ENCODE peak calls at places on chromosomes 16 and 17, in eight cellular contexts. Y is hepatic stellate cell, R is T-helper 1 cell, Q is cardiac fibroblast, Z is breast epithelium, V is neural progenitor cell, L is endothelial cell of umbilical vein, D is KG1. I is an unnamed sample.

GRCh38 chr17:59668816-59669215 is 38.4 kb downstream of the PTRH2 start:
- DNase-seq in V (no peak), L (peak), Z (no peak), R (no peak), D (peak), Y (peak), Q (peak), I (no peak)

GRCh38 chr17:1516403-1517161 is at the start of gene INPP5K:
- DNase-seq in D (peak), V (peak), Y (peak), Q (peak), Z (peak), R (peak), L (peak), I (peak)

GRCh38 chr16:68526143-68526781 is 12.8 kb upstream of the ZFP90 start:
- DNase-seq in Z (no peak), Y (no peak), V (no peak), Q (no peak), L (no peak), D (no peak), R (no peak), I (no peak)

GRCh38 chr16:915546-915945 is 55.2 kb downstream of the LMF1 start:
- DNase-seq in Z (no peak), Q (no peak), R (no peak), V (no peak), Y (no peak), L (no peak), D (no peak), I (no peak)

GRCh38 chr17:57633236-57633635 is 111.9 kb downstream of the CCDC182 start:
- DNase-seq in Q (no peak), Z (no peak), L (no peak), R (no peak), V (no peak), D (no peak), Y (no peak), I (no peak)

GRCh38 chr17:63425478-63425877 is 20.6 kb downstream of the CYB561 start:
- DNase-seq in R (peak), L (peak), D (peak), Z (no peak), Y (peak), V (peak), Q (peak), I (peak)

GRCh38 chr17:68693896-68694295 is 92.7 kb upstream of the FAM20A start:
- DNase-seq in Z (no peak), L (no peak), Y (no peak), D (no peak), Q (no peak), V (no peak), R (no peak), I (no peak)

GRCh38 chr17:81414751-81415516 is 19.7 kb downstream of the BAHCC1 start:
- DNase-seq in Z (no peak), V (no peak), Q (no peak), D (no peak), R (no peak), Y (no peak), L (no peak), I (no peak)

GRCh38 chr16:4795828-4796572 is 831 bp downstream of the SMIM22 start:
- DNase-seq in D (no peak), Z (no peak), L (no peak), V (no peak), Y (no peak), R (no peak), Q (no peak), I (no peak)

GRCh38 chr17:38693700-38694329 is 11.3 kb upstream of the MLLT6 start:
- DNase-seq in R (no peak), D (no peak), Y (peak), Q (peak), Z (peak), V (no peak), L (no peak), I (peak)

GRCh38 chr17:78872486-78872885 is 30.5 kb downstream of the CEP295NL start:
- DNase-seq in L (no peak), Q (no peak), R (no peak), Z (no peak), D (no peak), Y (no peak), V (no peak), I (no peak)

GRCh38 chr17:76497979-76498885 is 3.0 kb downstream of the RHBDF2 start:
- DNase-seq in R (no peak), L (peak), Y (peak), Q (peak), D (no peak), V (peak), Z (peak), I (peak)

GRCh38 chr17:57121308-57122042 is 36.4 kb downstream of the AKAP1 start:
- DNase-seq in D (no peak), Z (no peak), L (peak), Y (peak), V (peak), R (no peak), Q (peak), I (no peak)

GRCh38 chr16:68910051-68910450 is 66.7 kb downstream of the TANGO6 start:
- DNase-seq in D (no peak), V (peak), L (no peak), Y (no peak), Z (no peak), Q (no peak), R (no peak), I (peak)

GRCh38 chr16:14132696-14133048 is 61.6 kb downstream of the MRTFB start:
- DNase-seq in L (no peak), D (no peak), Y (no peak), Q (peak), Z (no peak), V (no peak), R (no peak), I (no peak)

GRCh38 chr16:29745853-29746345 is at the start of gene C16orf54:
- DNase-seq in D (peak), V (no peak), Q (no peak), Z (no peak), R (peak), L (no peak), Y (no peak), I (peak)

I was measured in globus pallidus.